ENCODE peak calls at places on chromosomes 7 and 10, in four cellular contexts. F is H9, A is H1, H is mesenchymal stem cell. M is an unnamed sample.
A peak's percentile ranks its signal among the peaks of the same experiment; 100 is the strongest.

GRCh38 chr7:2114052-2114451 is 118.7 kb downstream of the MAD1L1 start:
- DNase-seq in F (no peak), A (no peak), H (peak; percentile 87), M (peak; percentile 88)

GRCh38 chr10:84267503-84268126 is 22.8 kb downstream of the RGR start:
- DNase-seq in F (peak; percentile 78), A (peak; percentile 89), H (peak; percentile 44), M (peak; percentile 67)

GRCh38 chr7:116731737-116732335 is 59.8 kb downstream of the MET start:
- DNase-seq in F (no peak), A (no peak), H (no peak), M (no peak)

GRCh38 chr10:22677333-22677732 is 37.0 kb downstream of the PIP4K2A start:
- DNase-seq in F (no peak), A (no peak), H (no peak), M (no peak)

GRCh38 chr7:132891554-132891953 is 190.3 kb downstream of the CHCHD3 start:
- DNase-seq in F (no peak), A (no peak), H (no peak), M (no peak)

GRCh38 chr10:122999347-122999746 is 9.2 kb downstream of the IKZF5 start:
- DNase-seq in F (no peak), A (no peak), H (peak; percentile 9), M (no peak)

GRCh38 chr7:158759245-158759614 is 54.6 kb upstream of the NCAPG2 start:
- DNase-seq in F (no peak), A (peak; percentile 7), H (no peak), M (no peak)

GRCh38 chr10:104309980-104310978 is 28.0 kb downstream of the ITPRIP start:
- DNase-seq in F (no peak), A (no peak), H (peak; percentile 60), M (peak; percentile 90)

GRCh38 chr10:7170626-7171322 is 240.1 kb downstream of the SFMBT2 start:
- DNase-seq in F (no peak), A (no peak), H (no peak), M (no peak)

GRCh38 chr10:129921065-129921670 is 42.9 kb downstream of the EBF3 start:
- DNase-seq in F (no peak), A (no peak), H (no peak), M (no peak)

GRCh38 chr10:101843032-101843991 is at the start of gene KCNIP2:
- DNase-seq in F (peak; percentile 90), A (peak; percentile 90), H (no peak), M (no peak)

GRCh38 chr10:16809074-16809718 is 8.0 kb downstream of the RSU1 start:
- DNase-seq in F (peak; percentile 63), A (peak; percentile 74), H (peak; percentile 37), M (peak; percentile 36)

GRCh38 chr10:4663162-4663992 is 162.6 kb upstream of the AKR1E2 start:
- DNase-seq in F (no peak), A (no peak), H (peak; percentile 99), M (peak; percentile 99)

GRCh38 chr10:43857206-43857952 is 208.7 kb upstream of the ZNF32 start:
- DNase-seq in F (no peak), A (peak; percentile 19), H (peak; percentile 81), M (peak; percentile 95)

GRCh38 chr10:112360308-112361270 is 13.3 kb upstream of the ACSL5 start:
- DNase-seq in F (no peak), A (no peak), H (no peak), M (peak; percentile 21)

GRCh38 chr10:34333513-34333912 is 481.6 kb downstream of the PARD3 start:
- DNase-seq in F (no peak), A (no peak), H (no peak), M (peak; percentile 71)

GRCh38 chr10:58817499-58817898 is 304.8 kb downstream of the BICC1 start:
- DNase-seq in F (no peak), A (no peak), H (peak; percentile 73), M (peak; percentile 43)

GRCh38 chr7:156556083-156556482 is 84.5 kb upstream of the RNF32 start:
- DNase-seq in F (no peak), A (no peak), H (no peak), M (no peak)

GRCh38 chr10:132404169-132404880 is 7.3 kb downstream of the PWWP2B start:
- DNase-seq in F (no peak), A (no peak), H (no peak), M (no peak)
- H4K91ac ChIP-seq in F (no peak overlapping the region), A (peak overlapping the region; percentile 73), H (peak overlapping the region; percentile 40), M (no peak overlapping the region)

GRCh38 chr10:130933008-130933390 is 378.5 kb downstream of the TCERG1L start:
- DNase-seq in F (peak; percentile 12), A (no peak), H (no peak), M (no peak)
- H4K91ac ChIP-seq in F (no peak overlapping the region), A (no peak overlapping the region), H (no peak overlapping the region), M (no peak overlapping the region)

GRCh38 chr10:36182059-36182654 is 540.1 kb upstream of the FZD8 start:
- DNase-seq in F (no peak), A (no peak), H (no peak), M (no peak)
- H4K91ac ChIP-seq in F (no peak overlapping the region), A (no peak overlapping the region), H (peak overlapping the region; percentile 50), M (peak overlapping the region; percentile 11)

DNA sequence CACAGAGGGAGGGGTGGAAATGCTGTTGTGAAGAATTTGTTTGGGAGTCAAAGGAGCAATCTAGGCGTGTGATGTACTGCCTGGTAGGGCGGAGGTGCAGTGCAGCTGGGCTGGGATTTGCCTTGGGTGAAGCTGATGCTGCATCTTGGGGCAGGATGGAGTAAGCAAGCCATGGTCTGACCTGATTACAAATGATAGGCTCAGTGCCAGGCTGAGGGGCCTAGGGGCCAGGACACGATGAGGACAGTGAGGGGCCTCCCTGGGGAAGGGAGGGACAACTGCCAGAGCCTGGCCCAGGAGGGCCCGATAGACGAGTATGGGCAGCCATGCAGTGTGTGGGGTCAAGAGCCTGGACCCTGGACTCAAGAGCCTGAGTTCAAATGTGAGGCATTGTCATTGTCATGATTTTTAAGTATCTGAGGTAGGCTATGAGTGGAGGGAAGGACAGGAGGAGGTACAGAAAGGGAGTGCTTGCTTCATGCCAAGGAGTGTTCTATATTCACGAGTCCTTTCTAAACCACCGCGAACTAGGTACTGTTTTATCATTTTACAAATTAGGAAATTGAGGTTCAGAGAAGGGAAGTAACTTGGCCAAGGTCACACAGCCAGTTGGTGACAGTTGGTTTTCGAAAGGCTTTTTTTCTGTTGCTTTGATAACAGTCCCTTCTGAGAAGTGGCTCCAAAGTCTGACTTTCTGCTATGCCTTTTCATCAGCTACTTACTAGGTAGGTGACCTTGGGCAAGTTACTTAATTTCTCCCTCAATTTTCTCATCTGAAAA is 29.7 kb downstream of the HIF1AN start:
- DNase-seq in F (peak; percentile 17), A (no peak), H (no peak), M (no peak)
- H4K91ac ChIP-seq in F (no peak overlapping the region), A (no peak overlapping the region), H (no peak overlapping the region), M (no peak overlapping the region)

DNA sequence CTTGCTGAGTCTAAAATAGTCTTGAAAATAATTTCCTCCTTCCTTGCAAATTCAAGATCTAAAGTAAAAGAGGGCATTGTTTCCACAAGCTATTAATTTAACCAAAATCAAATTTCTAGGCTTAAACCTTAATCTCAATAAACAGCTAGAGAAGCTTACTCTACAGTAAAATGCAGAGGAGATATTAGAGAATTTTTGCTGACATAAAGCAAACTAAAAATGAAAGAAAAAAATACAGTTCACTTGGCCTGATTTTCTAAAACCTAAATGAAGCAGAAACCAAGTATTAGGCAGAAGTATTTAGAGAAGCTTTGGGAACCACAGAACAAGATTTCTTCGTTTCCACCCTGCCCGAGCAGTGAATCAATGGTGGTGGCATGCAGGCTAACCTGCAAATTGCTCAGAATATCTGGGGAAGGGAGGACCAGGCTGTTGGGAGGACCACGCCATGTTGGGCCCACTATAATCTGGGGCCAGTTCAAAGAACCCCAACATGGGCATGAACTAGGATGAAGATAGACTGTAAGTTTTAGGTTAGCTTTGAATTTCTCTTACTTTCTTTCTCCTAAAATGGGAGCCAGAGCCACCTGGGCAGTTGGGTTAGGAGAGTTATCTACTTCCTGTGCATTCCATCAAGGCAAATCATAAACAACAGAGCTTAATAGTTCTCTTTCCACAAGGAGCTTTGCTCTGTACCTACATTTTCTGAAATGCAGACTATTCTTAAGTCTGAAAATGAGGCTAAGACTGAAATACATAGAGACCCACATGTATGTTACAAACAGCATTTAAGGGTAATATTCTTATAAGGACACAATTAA is 4.1 kb downstream of the LAMB1 start:
- DNase-seq in F (no peak), A (no peak), H (no peak), M (no peak)
- H4K91ac ChIP-seq in F (no peak overlapping the region), A (no peak overlapping the region), H (no peak overlapping the region), M (peak overlapping the region; percentile 8)

GRCh38 chr7:40733111-40733510 is 598.3 kb downstream of the SUGCT start:
- DNase-seq in F (no peak), A (no peak), H (peak; percentile 26), M (no peak)

GRCh38 chr7:40739257-40739656 is 604.5 kb downstream of the SUGCT start:
- DNase-seq in F (no peak), A (no peak), H (no peak), M (no peak)

DNA sequence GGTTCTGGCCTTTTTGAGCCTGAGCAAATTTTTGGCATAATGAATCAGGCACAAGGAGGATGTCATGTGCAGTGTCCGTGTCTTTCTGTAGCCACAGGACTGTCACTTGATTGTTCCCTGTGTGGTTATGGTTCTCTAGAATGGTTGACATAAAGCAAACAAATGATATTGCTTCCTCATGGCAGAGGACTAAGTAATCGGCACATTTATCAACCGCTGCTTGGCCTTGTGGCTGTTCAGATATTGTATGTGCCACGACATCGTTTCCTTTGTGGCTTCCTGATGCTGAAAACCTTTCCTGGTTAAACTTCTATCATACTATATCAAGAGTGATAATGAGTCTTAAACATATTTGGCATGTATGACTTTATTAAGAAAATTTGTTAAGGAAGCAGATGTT is 598.8 kb downstream of the SUGCT start:
- DNase-seq in F (no peak), A (no peak), H (no peak), M (no peak)
- H4K91ac ChIP-seq in F (no peak overlapping the region), A (no peak overlapping the region), H (no peak overlapping the region), M (no peak overlapping the region)

M was measured in IMR-90.